ENCODE peak calls at places on chromosomes 4 and X, in ten cellular contexts. K is fibroblast of the aortic adventitia, V is endothelial cell, R is CD14-positive monocyte, G is Panc1, S is A673, Q is right atrium auricular region, I is omental fat pad, M is progenitor cell of endocrine pancreas, H is bronchial epithelial cell. Z is an unnamed sample.

GRCh38 chr4:1566838-1567518 is 117.1 kb downstream of the FAM53A start:
- DNase-seq in I (no peak), V (no peak), Q (no peak), K (no peak), S (no peak), G (no peak), R (no peak), M (no peak), H (no peak), Z (no peak)

GRCh38 chr4:155573126-155573525 is 93.5 kb upstream of the GUCY1A1 start:
- DNase-seq in G (no peak), R (no peak), S (no peak), I (no peak), H (no peak), Q (no peak), M (no peak), K (no peak), V (no peak), Z (no peak)

GRCh38 chrX:119686087-119686639 is 6.8 kb downstream of the SEPTIN6 start:
- DNase-seq in K (peak), Q (no peak), M (no peak), V (no peak), I (no peak), S (peak), R (no peak), H (no peak), G (no peak), Z (no peak)

GRCh38 chr4:26459054-26459755 is 31.1 kb downstream of the CCKAR start:
- DNase-seq in S (peak), Q (no peak), G (peak), H (peak), R (no peak), M (no peak), I (no peak), K (peak), V (no peak), Z (peak)

GRCh38 chrX:150772150-150772970 is 79.2 kb downstream of the MTMR1 start:
- DNase-seq in K (peak), R (peak), Q (peak), V (peak), M (peak), S (peak), H (peak), G (peak), I (peak), Z (peak)

GRCh38 chrX:10556405-10556804 is 64.0 kb downstream of the MID1 start:
- DNase-seq in I (no peak), R (no peak), G (no peak), Q (no peak), V (no peak), K (no peak), S (no peak), M (no peak), H (no peak), Z (no peak)

GRCh38 chr4:74038161-74039064 is at the start of gene CXCL3:
- DNase-seq in I (peak), K (peak), R (peak), H (peak), G (no peak), M (peak), V (peak), S (peak), Q (peak), Z (peak)

GRCh38 chr4:17059192-17059634 is 160.8 kb upstream of the LDB2 start:
- DNase-seq in K (peak), H (no peak), R (no peak), Q (no peak), M (no peak), V (no peak), I (no peak), G (no peak), S (peak), Z (no peak)

GRCh38 chrX:101191217-101191750 is 28.3 kb upstream of the DRP2 start:
- DNase-seq in G (no peak), R (no peak), K (no peak), S (no peak), V (peak), I (no peak), Q (no peak), H (no peak), M (peak), Z (no peak)

GRCh38 chr4:87932718-87933136 is 42.8 kb upstream of the SPP1 start:
- DNase-seq in R (no peak), V (no peak), G (no peak), I (no peak), H (no peak), M (no peak), K (no peak), S (no peak), Q (no peak), Z (no peak)

GRCh38 chrX:72021975-72022374 is 109.7 kb downstream of the RTL5 start:
- DNase-seq in H (no peak), S (peak), I (no peak), R (no peak), G (no peak), Q (peak), V (peak), K (no peak), M (no peak), Z (peak)

GRCh38 chr4:134539729-134540231 is 338.2 kb upstream of the PABPC4L start:
- DNase-seq in H (no peak), K (no peak), M (no peak), G (no peak), S (no peak), I (no peak), Q (no peak), R (no peak), V (no peak), Z (no peak)

GRCh38 chr4:76250962-76251361 is 559 bp upstream of the FAM47E start:
- DNase-seq in S (no peak), I (no peak), G (no peak), V (no peak), Q (no peak), H (no peak), M (no peak), K (no peak), R (no peak), Z (no peak)

GRCh38 chrX:47191331-47191730 is 2.3 kb upstream of the UBA1 start:
- DNase-seq in R (no peak), M (no peak), G (no peak), V (peak), I (no peak), S (peak), Q (no peak), H (peak), K (no peak), Z (no peak)

GRCh38 chrX:7582191-7582590 is 260.8 kb upstream of the VCX start:
- DNase-seq in M (no peak), Q (no peak), K (no peak), R (no peak), V (no peak), H (no peak), G (no peak), S (no peak), I (no peak), Z (no peak)

GRCh38 chrX:150365051-150365952 is 2.2 kb downstream of the MAMLD1 start:
- DNase-seq in G (no peak), I (no peak), H (no peak), V (peak), Q (no peak), S (peak), R (no peak), K (peak), M (peak), Z (peak)

GRCh38 chr4:4417886-4418285 is 31.0 kb downstream of the NSG1 start:
- DNase-seq in I (no peak), V (no peak), K (no peak), M (no peak), G (no peak), R (no peak), H (no peak), S (no peak), Q (no peak), Z (no peak)

GRCh38 chrX:47420264-47420663 is 49.9 kb downstream of the ZNF157 start:
- DNase-seq in M (no peak), R (no peak), G (no peak), K (no peak), I (no peak), V (no peak), Q (no peak), S (no peak), H (no peak), Z (no peak)

GRCh38 chr4:63965875-63966274 is 443.4 kb downstream of the TECRL start:
- DNase-seq in S (no peak), H (no peak), M (no peak), G (no peak), K (no peak), R (no peak), V (no peak), I (no peak), Q (no peak), Z (no peak)

GRCh38 chr4:178937130-178937529 is 1494.9 kb upstream of the AGA start:
- DNase-seq in I (no peak), S (no peak), V (no peak), G (no peak), Q (no peak), M (no peak), H (peak), R (no peak), K (no peak), Z (no peak)

GRCh38 chrX:106484233-106484632 is 127.5 kb upstream of the RADX start:
- DNase-seq in K (no peak), H (peak), M (no peak), I (no peak), S (no peak), R (no peak), G (no peak), Q (no peak), V (no peak), Z (no peak)

GRCh38 chr4:183355405-183355804 is 33.2 kb upstream of the CLDN24 start:
- DNase-seq in G (no peak), S (no peak), Q (no peak), V (no peak), R (no peak), M (no peak), I (no peak), H (peak), K (peak), Z (no peak)

DNA sequence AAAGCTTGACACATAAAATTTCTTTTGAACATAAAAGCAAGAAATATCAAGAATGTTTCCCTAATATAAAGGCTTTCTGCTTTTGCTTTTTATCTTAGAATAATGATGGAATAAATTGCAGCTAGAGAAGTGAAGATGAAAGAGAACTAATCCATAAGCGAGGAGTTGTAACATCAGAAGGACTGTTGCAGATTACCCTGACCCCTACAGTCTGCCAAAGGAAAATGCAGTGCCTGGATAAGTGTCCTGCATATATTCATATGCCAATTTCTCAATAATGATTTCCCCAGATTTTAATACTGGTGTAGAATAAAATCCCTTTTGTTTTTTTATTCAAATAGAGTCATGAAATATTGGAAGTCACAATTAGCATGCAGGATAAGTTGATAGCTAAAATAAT is 115.9 kb downstream of the MAGEC2 start:
- DNase-seq in V (no peak), K (peak), Q (no peak), S (no peak), H (peak), G (peak), R (no peak), I (no peak), M (no peak), Z (no peak)
- TF ChIP-seq CTCF in V (no peak), K (peak), Q (no peak), S (peak), H (peak), G (peak), R (no peak), I (no peak), M (peak), Z (peak)

GRCh38 chrX:74291964-74292891 is 11.8 kb upstream of the ZCCHC13 start:
- DNase-seq in K (peak), H (peak), S (peak), V (peak), G (peak), R (peak), I (peak), Q (peak), M (peak), Z (peak)
- TF ChIP-seq CTCF in K (peak), H (peak), S (peak), V (no peak), G (peak), R (no peak), I (no peak), Q (no peak), M (peak), Z (peak)

GRCh38 chrX:17939724-17940123 is 78.6 kb upstream of the RAI2 start:
- DNase-seq in H (no peak), I (no peak), Q (no peak), R (no peak), S (peak), V (no peak), M (no peak), G (no peak), K (no peak), Z (no peak)

GRCh38 chrX:17944833-17945497 is 83.9 kb upstream of the RAI2 start:
- DNase-seq in Q (no peak), H (peak), M (no peak), V (peak), G (peak), I (no peak), K (peak), S (peak), R (no peak), Z (no peak)
- TF ChIP-seq CTCF in Q (peak), H (peak), M (peak), V (peak), G (peak), I (no peak), K (peak), S (peak), R (peak), Z (peak)

GRCh38 chr4:125316391-125316780 is 1.6 kb downstream of the FAT4 start:
- DNase-seq in H (peak), S (peak), I (peak), M (peak), K (no peak), Q (peak), V (peak), G (no peak), R (no peak), Z (no peak)

GRCh38 chr4:125316781-125317525 is 2.2 kb downstream of the FAT4 start:
- DNase-seq in R (no peak), V (peak), M (peak), I (peak), H (peak), G (no peak), K (peak), Q (peak), S (peak), Z (no peak)

GRCh38 chr4:125315571-125316390 is 1.0 kb downstream of the FAT4 start:
- DNase-seq in Q (no peak), I (no peak), R (no peak), S (peak), H (peak), K (peak), V (peak), G (no peak), M (peak), Z (peak)

GRCh38 chr4:125319311-125319710 is 4.6 kb downstream of the FAT4 start:
- DNase-seq in K (peak), S (no peak), M (no peak), R (no peak), G (no peak), I (no peak), Q (no peak), V (no peak), H (no peak), Z (no peak)

DNA sequence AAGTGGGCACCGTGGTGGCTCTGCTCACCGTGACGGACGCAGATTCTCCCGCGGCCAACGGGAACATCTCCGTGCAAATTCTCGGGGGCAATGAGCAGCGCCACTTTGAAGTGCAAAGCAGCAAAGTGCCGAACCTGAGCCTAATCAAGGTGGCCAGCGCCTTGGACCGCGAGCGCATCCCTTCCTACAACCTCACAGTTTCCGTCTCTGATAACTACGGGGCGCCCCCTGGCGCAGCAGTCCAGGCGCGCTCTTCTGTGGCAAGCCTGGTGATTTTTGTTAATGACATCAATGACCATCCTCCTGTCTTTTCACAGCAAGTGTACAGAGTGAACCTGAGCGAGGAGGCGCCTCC is 2.7 kb downstream of the FAT4 start:
- DNase-seq in K (peak), M (peak), Q (peak), S (peak), G (no peak), V (peak), H (peak), I (no peak), R (no peak), Z (no peak)
- TF ChIP-seq CTCF in K (peak), M (peak), Q (peak), S (peak), G (peak), V (no peak), H (peak), I (no peak), R (no peak), Z (peak)

DNA sequence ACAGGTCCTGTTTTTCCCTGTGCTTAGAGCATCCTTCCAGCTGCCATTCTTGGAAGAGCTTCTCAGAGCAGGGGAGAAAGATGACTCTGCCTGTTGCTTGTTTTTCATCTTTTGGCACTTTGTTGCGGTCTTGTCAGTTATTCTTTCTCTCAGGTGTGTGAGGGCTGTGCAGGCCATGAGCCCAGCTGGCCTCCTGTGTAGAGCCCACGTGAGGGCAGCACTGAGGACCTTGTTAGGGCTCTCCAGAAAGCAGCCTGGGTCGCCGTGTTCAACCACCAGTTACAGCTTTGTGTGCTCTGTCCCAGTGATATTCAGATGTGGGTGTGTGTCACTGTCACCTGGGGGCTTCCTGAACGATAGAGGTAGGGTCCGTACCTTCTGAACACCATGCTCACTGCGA is 52.8 kb downstream of the NOP14 start:
- DNase-seq in H (no peak), S (no peak), R (no peak), M (no peak), G (no peak), K (no peak), V (no peak), I (no peak), Q (no peak), Z (no peak)
- TF ChIP-seq CTCF in H (peak), S (peak), R (no peak), M (peak), G (no peak), K (peak), V (no peak), I (no peak), Q (no peak), Z (no peak)

Z was measured in osteocyte.